ENCODE peak calls at places on chromosome 3, in ten cellular contexts. Z, V, J, H, B, M, K, F, I and Y are unnamed samples.

GRCh38 chr3:102114264-102114979 is 265.1 kb downstream of the NFKBIZ start:
- DNase-seq in M (no peak), H (no peak), Z (no peak), V (no peak), I (no peak), B (peak), K (peak), F (no peak), J (no peak), Y (no peak)

GRCh38 chr3:9957214-9957613 is 5.0 kb upstream of the PRRT3 start:
- DNase-seq in F (no peak), Z (no peak), I (peak), M (no peak), K (no peak), V (no peak), B (no peak), J (no peak), H (no peak), Y (no peak)

GRCh38 chr3:150073031-150073430 is 102.3 kb upstream of the PFN2 start:
- DNase-seq in B (no peak), V (no peak), K (no peak), M (no peak), Z (no peak), J (no peak), I (no peak), H (no peak), F (no peak), Y (no peak)

GRCh38 chr3:177770821-177771220 is 573.5 kb upstream of the TBL1XR1 start:
- DNase-seq in M (no peak), Z (no peak), J (no peak), V (peak), H (no peak), F (no peak), K (no peak), B (no peak), I (no peak), Y (no peak)

GRCh38 chr3:106473576-106474506 is 605.0 kb upstream of the CBLB start:
- DNase-seq in B (no peak), Z (no peak), M (no peak), H (no peak), J (no peak), I (no peak), F (no peak), V (no peak), K (no peak), Y (no peak)

GRCh38 chr3:184022323-184022722 is 4.6 kb upstream of the ABCC5 start:
- DNase-seq in H (no peak), F (no peak), Z (no peak), I (no peak), M (no peak), B (no peak), K (no peak), J (no peak), V (no peak), Y (no peak)

GRCh38 chr3:126083511-126083912 is 412 bp downstream of the SLC41A3 start:
- DNase-seq in K (no peak), M (peak), F (peak), B (peak), J (no peak), I (peak), V (peak), Z (no peak), H (peak), Y (peak)

GRCh38 chr3:47404955-47405790 is 24.4 kb downstream of the PTPN23 start:
- DNase-seq in I (peak), M (no peak), V (no peak), H (no peak), Z (no peak), B (no peak), J (peak), F (no peak), K (no peak), Y (no peak)

GRCh38 chr3:38235466-38235865 is 30.1 kb upstream of the SLC22A13 start:
- DNase-seq in H (no peak), K (no peak), F (no peak), I (no peak), J (no peak), Z (no peak), M (no peak), B (no peak), V (no peak), Y (no peak)

GRCh38 chr3:77189684-77190083 is 149.8 kb downstream of the ROBO2 start:
- DNase-seq in Z (no peak), J (no peak), H (no peak), F (no peak), M (no peak), V (no peak), B (no peak), I (no peak), K (no peak), Y (no peak)

GRCh38 chr3:94115482-94115881 is 52.6 kb downstream of the NSUN3 start:
- DNase-seq in K (no peak), F (peak), I (peak), V (no peak), Z (no peak), M (peak), H (no peak), J (peak), B (no peak), Y (no peak)

GRCh38 chr3:53230041-53230621 is 25.7 kb downstream of the TKT start:
- DNase-seq in B (no peak), Z (no peak), M (no peak), V (no peak), I (no peak), K (no peak), J (no peak), F (no peak), H (no peak), Y (peak)

GRCh38 chr3:161343540-161343939 is 27.8 kb downstream of the SPTSSB start:
- DNase-seq in J (no peak), I (no peak), K (no peak), V (no peak), Z (no peak), F (no peak), B (no peak), H (no peak), M (no peak), Y (no peak)

GRCh38 chr3:16378920-16379319 is 113.9 kb downstream of the OXNAD1 start:
- DNase-seq in J (no peak), I (no peak), K (no peak), M (no peak), F (no peak), H (peak), Z (no peak), B (no peak), V (peak), Y (no peak)

GRCh38 chr3:63387568-63387967 is 109.5 kb downstream of the SYNPR start:
- DNase-seq in H (no peak), K (no peak), V (peak), I (no peak), B (no peak), J (no peak), Z (no peak), F (no peak), M (no peak), Y (no peak)

GRCh38 chr3:27105904-27106303 is 263.3 kb downstream of the NEK10 start:
- DNase-seq in V (no peak), H (no peak), M (peak), Z (no peak), I (no peak), B (no peak), J (no peak), K (no peak), F (no peak), Y (no peak)

GRCh38 chr3:53691885-53692284 is 154.3 kb downstream of the CHDH start:
- DNase-seq in H (no peak), K (no peak), F (no peak), V (no peak), J (no peak), I (no peak), Z (no peak), M (no peak), B (no peak), Y (no peak)

GRCh38 chr3:172259191-172259590 is 189.1 kb downstream of the GHSR start:
- DNase-seq in Z (no peak), B (no peak), F (no peak), H (no peak), I (no peak), V (no peak), J (no peak), M (no peak), K (no peak), Y (no peak)

GRCh38 chr3:127754411-127755304 is 67.7 kb downstream of the MGLL start:
- DNase-seq in Z (no peak), K (no peak), B (no peak), I (no peak), J (no peak), M (no peak), H (peak), V (no peak), F (no peak), Y (peak)

GRCh38 chr3:174125267-174125844 is 727.8 kb downstream of the NLGN1 start:
- DNase-seq in H (no peak), V (no peak), F (peak), B (no peak), Z (no peak), K (no peak), M (peak), I (peak), J (peak), Y (no peak)

GRCh38 chr3:195881276-195881988 is 26.9 kb downstream of the TNK2 start:
- DNase-seq in F (no peak), J (no peak), K (no peak), M (no peak), I (no peak), B (no peak), H (no peak), Z (no peak), V (no peak), Y (peak)

GRCh38 chr3:129553771-129554170 is 10.8 kb downstream of the H1-8 start:
- DNase-seq in I (peak), B (no peak), F (no peak), V (no peak), H (no peak), M (no peak), Z (no peak), J (no peak), K (no peak), Y (no peak)

GRCh38 chr3:142977399-142977728 is 13.9 kb upstream of the PAQR9 start:
- DNase-seq in I (peak), V (peak), B (no peak), M (no peak), H (no peak), F (no peak), Z (no peak), J (no peak), K (no peak), Y (no peak)

GRCh38 chr3:70526966-70527515 is 214.6 kb upstream of the MDFIC2 start:
- DNase-seq in M (no peak), K (no peak), B (no peak), Z (no peak), H (no peak), F (no peak), I (no peak), V (no peak), J (peak), Y (no peak)

GRCh38 chr3:63863150-63864007 is at the start of the genes ATXN7 and THOC7:
- DNase-seq in M (no peak), I (peak), K (peak), F (no peak), J (no peak), H (peak), B (peak), Z (no peak), V (no peak), Y (peak)

GRCh38 chr3:52836471-52836845 is 1.6 kb upstream of the MUSTN1 start:
- DNase-seq in Z (no peak), B (no peak), M (no peak), K (no peak), J (no peak), I (no peak), H (no peak), F (no peak), V (no peak), Y (no peak)

GRCh38 chr3:107065094-107065861 is 312.0 kb upstream of the CCDC54 start:
- DNase-seq in H (no peak), J (no peak), M (no peak), V (no peak), F (peak), I (no peak), B (no peak), K (no peak), Z (no peak), Y (no peak)

GRCh38 chr3:190265126-190265525 is 57.1 kb downstream of the CLDN1 start:
- DNase-seq in K (no peak), B (no peak), M (no peak), F (no peak), J (no peak), I (no peak), H (no peak), V (no peak), Z (no peak), Y (no peak)

GRCh38 chr3:71425491-71426071 is 157.9 kb downstream of the FOXP1 start:
- DNase-seq in J (peak), Z (peak), I (no peak), F (no peak), M (peak), B (no peak), K (no peak), H (no peak), V (peak), Y (no peak)

GRCh38 chr3:14680716-14681115 is 5.8 kb downstream of the C3orf20 start:
- DNase-seq in F (no peak), J (no peak), Z (no peak), I (no peak), B (no peak), M (no peak), K (no peak), V (no peak), H (no peak), Y (no peak)

GRCh38 chr3:57065588-57065987 is 5.1 kb downstream of the SPATA12 start:
- DNase-seq in J (no peak), F (no peak), M (no peak), H (no peak), I (no peak), Z (no peak), B (no peak), K (no peak), V (peak), Y (no peak)